ENCODE peak calls at places on chromosomes 3 and 15, in four cellular contexts. B, E, V and F are unnamed samples.

GRCh38 chr15:55741592-55742497 is 1.1 kb downstream of the PRTG start:
- DNase-seq in B (no peak), V (no peak), E (peak), F (peak)

GRCh38 chr15:60374628-60375081 is 23.1 kb downstream of the ANXA2 start:
- DNase-seq in E (peak), V (no peak), B (no peak), F (peak)

GRCh38 chr3:71713041-71713440 is 12.2 kb downstream of the EIF4E3 start:
- DNase-seq in B (no peak), E (no peak), V (no peak), F (no peak)

GRCh38 chr3:64267774-64268604 is 42.7 kb upstream of the PRICKLE2 start:
- DNase-seq in E (no peak), V (no peak), B (no peak), F (peak)

GRCh38 chr15:41417812-41418211 is 917 bp downstream of the RTF1 start:
- DNase-seq in B (no peak), V (no peak), E (no peak), F (no peak)

GRCh38 chr3:197833930-197834715 is 43.1 kb downstream of the LRCH3 start:
- DNase-seq in E (no peak), V (no peak), B (no peak), F (no peak)

GRCh38 chr3:134334231-134334900 is 39.9 kb downstream of the AMOTL2 start:
- DNase-seq in B (no peak), V (no peak), E (no peak), F (no peak)

GRCh38 chr3:197482001-197482400 is 73.8 kb downstream of the BDH1 start:
- DNase-seq in B (no peak), V (no peak), E (no peak), F (no peak)

GRCh38 chr3:55662683-55663082 is 175.6 kb upstream of the WNT5A start:
- DNase-seq in V (no peak), E (no peak), B (no peak), F (no peak)

GRCh38 chr3:35639251-35640185 is at the start of gene ARPP21:
- DNase-seq in B (no peak), V (no peak), E (no peak), F (peak)

GRCh38 chr3:4589475-4590111 is 96.4 kb downstream of the ITPR1 start:
- DNase-seq in E (no peak), V (no peak), B (no peak), F (no peak)

GRCh38 chr3:191901746-191902145 is 440.8 kb downstream of the PYDC2 start:
- DNase-seq in E (no peak), B (no peak), V (no peak), F (no peak)

GRCh38 chr3:18351069-18351628 is 74.0 kb downstream of the SATB1 start:
- DNase-seq in V (no peak), E (no peak), B (no peak), F (no peak)

GRCh38 chr3:155495387-155495786 is 201.9 kb upstream of the STRIT1 start:
- DNase-seq in V (no peak), E (no peak), B (no peak), F (no peak)

GRCh38 chr3:13121553-13122001 is 48.3 kb upstream of the IQSEC1 start:
- DNase-seq in B (no peak), V (no peak), E (no peak), F (peak)

GRCh38 chr15:47737424-47737823 is 20.1 kb downstream of the SEMA6D start:
- DNase-seq in E (no peak), V (no peak), B (no peak), F (no peak)

GRCh38 chr15:92393287-92393993 is at the start of gene ST8SIA2:
- DNase-seq in B (no peak), E (no peak), V (no peak), F (peak)

GRCh38 chr3:55486101-55486856 is 827 bp downstream of the WNT5A start:
- DNase-seq in V (no peak), E (no peak), B (no peak), F (peak)

GRCh38 chr15:60038111-60038521 is 34.0 kb downstream of the FOXB1 start:
- DNase-seq in B (no peak), E (no peak), V (no peak), F (peak)

GRCh38 chr3:66326340-66326739 is 105.5 kb downstream of the SLC25A26 start:
- DNase-seq in V (no peak), B (no peak), E (no peak), F (no peak)

GRCh38 chr3:116302087-116302747 is 143.1 kb downstream of the LSAMP start:
- DNase-seq in V (no peak), E (no peak), B (no peak), F (no peak)

GRCh38 chr15:53581513-53581912 is 177.9 kb downstream of the WDR72 start:
- DNase-seq in B (no peak), V (no peak), E (no peak), F (no peak)

GRCh38 chr3:27160146-27160545 is 209.0 kb downstream of the NEK10 start:
- DNase-seq in E (no peak), V (no peak), B (no peak), F (no peak)

GRCh38 chr3:94420941-94421340 is 358.1 kb downstream of the NSUN3 start:
- DNase-seq in E (no peak), V (no peak), B (no peak), F (no peak)

GRCh38 chr3:192188218-192188835 is 539.0 kb downstream of the FGF12 start:
- DNase-seq in V (no peak), E (peak), B (peak), F (peak)

GRCh38 chr3:2510746-2511145 is 412.1 kb downstream of the CNTN4 start:
- DNase-seq in B (no peak), V (no peak), E (no peak), F (no peak)

GRCh38 chr3:114872588-114872987 is 274.5 kb downstream of the ZBTB20 start:
- DNase-seq in B (no peak), V (no peak), E (no peak), F (no peak)

GRCh38 chr15:93231994-93232393 is 143.0 kb upstream of the RGMA start:
- DNase-seq in V (no peak), E (no peak), B (no peak), F (no peak)

GRCh38 chr15:52448010-52448890 is 80.4 kb downstream of the MYO5A start:
- DNase-seq in E (no peak), B (no peak), V (no peak), F (no peak)

GRCh38 chr3:42855547-42856380 is 19.9 kb downstream of the CYP8B1 start:
- DNase-seq in E (peak), B (peak), V (no peak), F (no peak)

GRCh38 chr3:66297260-66297863 is 76.6 kb downstream of the SLC25A26 start:
- DNase-seq in B (no peak), V (no peak), E (no peak), F (no peak)

GRCh38 chr3:196737655-196738054 is 2.0 kb upstream of the PAK2 start:
- DNase-seq in E (peak), V (no peak), B (no peak), F (no peak)

GRCh38 chr3:86988235-86988634 is 2.7 kb downstream of the VGLL3 start:
- DNase-seq in E (no peak), V (no peak), B (no peak), F (no peak)

GRCh38 chr15:60546764-60547163 is 67.8 kb upstream of the ICE2 start:
- DNase-seq in E (no peak), B (no peak), V (no peak), F (no peak)

GRCh38 chr3:168134931-168135330 is 39.2 kb upstream of the GOLIM4 start:
- DNase-seq in B (no peak), E (no peak), V (no peak), F (no peak)

DNA sequence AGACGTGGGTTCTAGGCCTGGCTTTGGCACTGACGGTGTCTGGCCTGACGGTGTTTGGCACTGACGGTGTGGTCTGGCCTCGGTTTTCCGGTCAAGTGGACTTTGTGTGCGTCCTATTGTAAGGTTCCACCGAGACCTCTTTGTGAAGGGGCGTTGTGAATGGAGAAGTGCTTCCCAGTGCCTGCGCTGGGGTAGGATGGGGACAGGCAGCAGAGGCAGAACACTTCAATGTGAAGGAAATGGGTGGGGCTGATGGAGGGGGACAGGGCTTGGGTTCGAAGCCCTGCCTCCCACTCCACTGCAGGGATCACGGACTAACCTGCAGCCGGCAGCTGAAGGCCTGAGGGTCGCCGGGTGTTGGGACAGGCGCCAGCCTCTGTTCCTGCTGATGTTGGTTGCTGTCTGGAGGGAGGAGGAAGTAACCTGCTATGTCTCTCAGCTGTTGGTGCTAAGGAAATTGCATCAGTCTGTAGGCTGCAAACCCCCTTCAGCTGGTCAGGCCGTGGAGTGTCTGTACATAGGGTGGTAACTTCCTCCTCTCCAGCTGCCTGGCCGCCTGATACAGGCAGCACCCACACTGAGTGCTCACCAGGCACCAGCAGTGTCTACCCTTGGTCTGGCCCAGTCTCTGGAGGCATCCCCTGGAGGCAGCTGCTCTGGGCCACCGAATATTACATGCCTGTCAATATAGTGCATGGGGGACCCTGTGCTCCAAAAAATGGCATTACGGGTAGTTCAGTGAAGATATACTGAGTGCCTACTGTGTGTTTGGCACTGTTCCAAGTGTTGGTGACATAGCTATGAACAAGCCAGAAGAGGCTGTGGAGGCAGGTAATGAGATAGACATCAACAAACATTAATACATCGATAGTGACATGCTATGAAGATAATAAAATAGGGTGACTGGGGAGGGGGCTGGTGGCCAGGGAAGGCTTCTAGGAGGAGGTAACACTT is 1.1 kb downstream of the TM6SF1 start:
- DNase-seq in V (peak), B (no peak), E (no peak), F (no peak)
- TF ChIP-seq CREB1 in V (no peak), B (no peak), E (no peak), F (no peak)

GRCh38 chr3:39138804-39139415 is 14.5 kb downstream of the CSRNP1 start:
- DNase-seq in V (no peak), B (no peak), E (no peak), F (no peak)
- TF ChIP-seq CBFB in V (no peak), B (no peak), E (no peak), F (no peak)

GRCh38 chr3:119298565-119298941 is 4.4 kb downstream of the ARHGAP31 start:
- DNase-seq in B (no peak), V (no peak), E (no peak), F (no peak)

GRCh38 chr3:119296723-119297122 is 2.5 kb downstream of the ARHGAP31 start:
- DNase-seq in E (no peak), B (no peak), V (no peak), F (no peak)

GRCh38 chr3:119295816-119296484 is 1.8 kb downstream of the ARHGAP31 start:
- DNase-seq in B (no peak), E (no peak), V (no peak), F (no peak)

GRCh38 chr3:119294889-119295769 is 946 bp downstream of the ARHGAP31 start:
- DNase-seq in B (no peak), V (no peak), E (no peak), F (peak)

DNA sequence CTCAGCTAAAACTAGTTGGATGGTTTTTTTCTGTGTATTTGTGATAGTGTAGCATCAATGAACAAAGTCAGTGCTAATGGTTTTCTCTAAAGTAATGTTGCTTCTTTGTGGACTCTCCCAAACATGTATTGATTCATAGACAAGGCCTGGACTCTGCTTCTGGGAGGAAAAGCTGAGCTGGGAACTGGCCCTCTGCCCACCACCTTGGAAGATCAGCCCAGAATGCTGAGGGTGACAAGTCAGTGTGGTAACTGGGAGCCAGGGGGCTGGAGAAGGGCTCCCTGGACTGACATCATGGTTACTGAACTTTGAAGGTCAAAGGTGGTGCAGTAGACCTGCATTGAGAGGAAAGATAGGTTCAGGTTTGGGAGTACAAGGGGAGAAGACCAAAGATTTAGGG is 3.0 kb downstream of the ARHGAP31 start:
- DNase-seq in E (no peak), B (no peak), V (no peak), F (no peak)
- TF ChIP-seq CREB1 in E (no peak), B (no peak), V (no peak), F (no peak)

GRCh38 chr3:46849098-46849631 is 14.1 kb downstream of the MYL3 start:
- DNase-seq in V (no peak), E (no peak), B (no peak), F (no peak)
- TF ChIP-seq CBFB in V (no peak), E (no peak), B (no peak), F (no peak)

GRCh38 chr3:38598791-38599190 is 50.7 kb downstream of the SCN5A start:
- DNase-seq in B (no peak), V (no peak), E (no peak), F (no peak)

GRCh38 chr3:38599886-38600285 is 49.6 kb downstream of the SCN5A start:
- DNase-seq in B (no peak), E (no peak), V (no peak), F (no peak)

GRCh38 chr3:38602576-38603250 is 46.8 kb downstream of the SCN5A start:
- DNase-seq in V (no peak), E (no peak), B (no peak), F (no peak)

GRCh38 chr3:38601971-38602550 is 47.4 kb downstream of the SCN5A start:
- DNase-seq in V (no peak), E (no peak), B (no peak), F (no peak)

DNA sequence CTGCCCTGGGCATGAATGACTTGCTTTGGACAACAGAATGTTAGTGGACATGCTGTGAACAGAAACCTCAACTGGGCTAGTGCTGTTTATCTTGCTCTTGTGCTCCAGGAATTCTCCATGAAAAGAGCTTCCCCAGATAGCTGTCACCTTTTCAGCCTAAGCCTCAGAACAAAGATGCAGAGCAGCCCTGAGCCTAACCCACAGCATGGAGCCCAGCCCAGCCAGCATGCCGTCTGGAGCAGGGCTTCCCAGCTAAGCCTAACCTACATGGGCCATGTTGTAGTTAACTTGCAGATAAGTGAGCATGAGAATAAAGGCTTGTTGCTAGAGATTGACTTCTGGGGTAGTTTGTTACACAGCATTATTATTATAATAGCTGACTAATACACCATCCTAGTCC is 48.9 kb downstream of the SCN5A start:
- DNase-seq in E (no peak), B (no peak), V (no peak), F (no peak)
- TF ChIP-seq CREB1 in E (no peak), B (no peak), V (no peak), F (no peak)

GRCh38 chr3:127204841-127205582 is 12.1 kb downstream of the PRR23E start:
- DNase-seq in B (no peak), V (no peak), E (no peak), F (no peak)

GRCh38 chr3:127206154-127206553 is 13.2 kb downstream of the PRR23E start:
- DNase-seq in B (no peak), E (no peak), V (no peak), F (no peak)

GRCh38 chr3:127207727-127208482 is 15.0 kb downstream of the PRR23E start:
- DNase-seq in E (no peak), B (no peak), V (no peak), F (no peak)

GRCh38 chr3:127208483-127209100 is 15.7 kb downstream of the PRR23E start:
- DNase-seq in V (no peak), E (no peak), B (no peak), F (no peak)

DNA sequence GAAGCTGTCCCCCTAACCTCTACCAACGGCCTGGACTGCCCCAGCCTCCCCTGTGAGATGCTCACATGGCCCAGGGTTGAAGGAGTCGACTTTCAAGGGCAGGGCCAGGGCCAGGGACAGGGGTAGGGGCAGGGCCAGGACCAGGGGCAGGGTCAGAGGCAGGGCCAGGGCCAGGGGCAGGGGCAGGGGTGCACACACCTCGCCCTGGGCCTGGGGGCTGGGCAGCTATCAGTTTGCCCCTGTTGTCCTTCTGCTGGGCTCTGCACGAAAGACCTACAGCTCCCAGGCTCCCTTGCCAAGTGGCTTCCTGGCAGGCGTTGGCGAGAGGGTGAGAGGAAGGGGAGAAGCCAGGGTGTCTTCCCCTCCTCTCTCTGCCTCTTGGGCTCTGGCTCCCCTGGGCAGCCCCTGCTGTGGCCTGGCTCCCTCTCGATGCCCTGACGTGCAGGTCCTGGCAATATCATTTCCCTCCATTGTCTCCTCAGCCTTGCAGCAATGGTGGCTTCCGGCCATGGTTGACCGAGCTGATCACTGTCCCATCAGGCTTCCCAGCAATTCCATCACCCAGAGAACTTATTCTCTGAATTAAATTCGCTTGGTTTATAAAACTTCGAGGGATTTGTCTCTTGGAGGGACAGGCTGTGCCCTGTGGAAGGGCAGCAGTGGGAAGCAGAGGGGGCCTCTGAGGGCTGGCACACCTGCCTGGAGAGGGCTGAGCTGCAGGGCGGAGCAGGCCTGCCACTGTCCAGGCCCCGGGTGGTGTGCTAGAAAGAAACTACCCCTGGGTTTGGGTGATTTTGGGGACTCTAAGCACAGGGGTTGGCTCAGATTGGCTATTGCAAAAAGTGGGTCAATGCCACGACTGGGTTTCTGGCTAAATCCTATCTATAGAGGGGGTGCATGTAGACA is 13.9 kb downstream of the PRR23E start:
- DNase-seq in E (no peak), V (no peak), B (no peak), F (no peak)
- TF ChIP-seq CBFB in E (no peak), V (no peak), B (no peak), F (no peak)